ENCODE peak calls at places on chromosomes 16 and 17, in four cellular contexts. J is A549, D is H1, F is esophagus muscularis mucosa. N is an unnamed sample.
A peak's percentile ranks its signal among the peaks of the same experiment; 100 is the strongest.

GRCh38 chr17:63240106-63240505 is 206.0 kb downstream of the CYB561 start:
- DNase-seq in J (no peak), D (no peak), F (no peak), N (no peak)

GRCh38 chr17:58574025-58574424 is 59.6 kb upstream of the MTMR4 start:
- DNase-seq in J (no peak), D (no peak), F (no peak), N (no peak)

GRCh38 chr17:8651013-8651412 is 20.5 kb upstream of the MYH10 start:
- DNase-seq in J (no peak), D (no peak), F (no peak), N (no peak)

GRCh38 chr16:80569440-80570105 is 28.8 kb downstream of the DYNLRB2 start:
- DNase-seq in J (peak; percentile 8), D (no peak), F (no peak), N (no peak)

GRCh38 chr17:78538033-78538776 is 39.0 kb downstream of the DNAH17 start:
- DNase-seq in J (no peak), D (no peak), F (peak; percentile 90), N (no peak)

GRCh38 chr16:80968386-80969113 is 38.1 kb downstream of the CMC2 start:
- DNase-seq in J (peak; percentile 66), D (no peak), F (no peak), N (no peak)

GRCh38 chr17:78759203-78759968 is 22.7 kb downstream of the CYTH1 start:
- DNase-seq in J (no peak), D (no peak), F (no peak), N (peak; percentile 82)

GRCh38 chr17:19876524-19877161 is 8.9 kb upstream of the ULK2 start:
- DNase-seq in J (no peak), D (no peak), F (no peak), N (peak; percentile 33)

GRCh38 chr16:83940630-83941378 is 12.2 kb upstream of the OSGIN1 start:
- DNase-seq in J (no peak), D (no peak), F (no peak), N (no peak)

GRCh38 chr17:7884581-7885356 is 3.8 kb upstream of the CHD3 start:
- DNase-seq in J (no peak), D (no peak), F (no peak), N (peak; percentile 22)

GRCh38 chr17:78131172-78132085 is 858 bp downstream of the TMC8 start:
- DNase-seq in J (no peak), D (no peak), F (no peak), N (peak; percentile 32)

GRCh38 chr16:84737658-84738057 is 37.9 kb downstream of the USP10 start:
- DNase-seq in J (no peak), D (no peak), F (no peak), N (peak; percentile 82)

GRCh38 chr16:88653101-88653500 is 2.2 kb upstream of the CYBA start:
- DNase-seq in J (no peak), D (no peak), F (no peak), N (no peak)

GRCh38 chr16:760498-761343 is at the start of gene MSLN:
- DNase-seq in J (peak; percentile 71), D (no peak), F (no peak), N (no peak)

GRCh38 chr17:1730345-1731193 is 6.1 kb downstream of the WDR81 start:
- DNase-seq in J (no peak), D (no peak), F (no peak), N (peak; percentile 67)

GRCh38 chr17:15780188-15780587 is 48.1 kb downstream of the TBC1D26 start:
- DNase-seq in J (no peak), D (no peak), F (no peak), N (no peak)

GRCh38 chr16:77172964-77173363 is 18.0 kb upstream of the MON1B start:
- DNase-seq in J (no peak), D (no peak), F (no peak), N (no peak)

GRCh38 chr17:41792835-41793748 is 6.6 kb upstream of the JUP start:
- DNase-seq in J (peak; percentile 93), D (no peak), F (no peak), N (peak; percentile 81)

GRCh38 chr17:31329221-31329620 is 7.8 kb upstream of the EVI2A start:
- DNase-seq in J (no peak), D (no peak), F (no peak), N (no peak)

GRCh38 chr17:81440511-81441244 is 45.4 kb downstream of the BAHCC1 start:
- DNase-seq in J (peak; percentile 63), D (peak; percentile 50), F (no peak), N (no peak)

GRCh38 chr17:50721194-50722010 is 2.0 kb downstream of the LUC7L3 start:
- DNase-seq in J (no peak), D (no peak), F (no peak), N (no peak)

GRCh38 chr16:27508476-27508875 is 41.2 kb downstream of the GTF3C1 start:
- DNase-seq in J (no peak), D (no peak), F (no peak), N (no peak)

GRCh38 chr16:56610017-56610608 is 1.7 kb downstream of the MT2A start:
- DNase-seq in J (peak; percentile 75), D (no peak), F (no peak), N (peak; percentile 52)

GRCh38 chr16:4318171-4318910 is 2.5 kb downstream of the GLIS2 start:
- DNase-seq in J (no peak), D (no peak), F (no peak), N (no peak)

GRCh38 chr16:4373909-4374742 is 2.5 kb downstream of the VASN start:
- DNase-seq in J (peak; percentile 68), D (no peak), F (no peak), N (peak; percentile 64)

GRCh38 chr17:45200701-45201100 is 21.0 kb upstream of the FMNL1 start:
- DNase-seq in J (no peak), D (no peak), F (no peak), N (no peak)

GRCh38 chr16:12455287-12455798 is 348.3 kb downstream of the CPPED1 start:
- DNase-seq in J (peak; percentile 62), D (peak; percentile 31), F (no peak), N (peak; percentile 59)

GRCh38 chr17:41518789-41519449 is at the start of gene KRT15:
- DNase-seq in J (no peak), D (no peak), F (no peak), N (no peak)

GRCh38 chr17:45143767-45144198 is 4.5 kb upstream of the HEXIM1 start:
- DNase-seq in J (no peak), D (no peak), F (peak; percentile 98), N (peak; percentile 78)

DNA sequence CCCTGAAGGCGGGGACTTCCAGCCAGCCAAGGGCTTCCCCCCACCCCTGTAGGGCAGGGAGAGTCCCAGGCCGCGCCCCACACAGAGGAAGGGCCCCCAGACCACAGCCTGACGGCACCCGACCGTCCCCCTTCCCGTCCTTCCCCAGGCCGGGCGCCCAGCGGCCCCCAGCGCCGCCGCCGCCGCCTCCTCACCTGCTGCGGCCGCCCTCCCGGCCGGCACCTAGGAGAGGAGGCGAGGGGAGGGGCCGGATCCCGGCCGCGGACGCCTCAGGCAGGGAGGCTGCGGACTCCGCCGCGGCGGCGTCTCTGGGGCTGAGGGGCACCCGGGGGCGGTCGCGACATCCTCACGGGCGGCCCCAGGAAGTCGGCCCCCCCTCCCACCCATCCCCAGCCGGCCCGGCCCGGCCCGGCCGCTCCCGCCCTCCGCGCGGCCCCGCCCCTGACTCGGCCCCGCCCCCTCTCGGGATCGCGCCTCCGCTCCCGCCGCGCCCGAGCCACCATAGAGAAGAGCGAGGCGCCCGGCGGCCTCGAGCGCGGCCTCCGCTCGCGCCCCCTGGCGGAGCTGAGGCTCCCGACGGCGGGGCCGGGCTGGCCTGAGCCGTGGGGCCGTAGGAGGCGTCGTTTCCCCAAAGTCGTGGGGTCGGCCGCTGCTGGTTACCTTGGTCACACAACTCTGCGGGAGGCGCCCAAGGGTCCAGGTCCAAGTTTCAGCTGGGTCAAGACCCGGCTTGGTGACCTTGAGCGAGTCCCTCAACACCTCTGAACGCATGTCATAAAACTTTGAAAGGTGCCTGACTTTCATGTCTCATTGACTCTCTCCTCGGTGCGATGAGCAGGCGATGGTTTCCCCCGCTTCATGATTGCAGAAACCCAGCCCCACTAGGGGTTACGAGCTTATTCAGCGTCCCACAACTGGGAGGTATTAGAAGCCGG is 25.7 kb upstream of the RFFL start:
- DNase-seq in J (peak; percentile 86), D (no peak), F (peak; percentile 94), N (peak; percentile 93)
- H3K27ac ChIP-seq in J (peak overlapping the region; percentile 96), D (peak overlapping the region; percentile 50), F (peak overlapping the region; percentile 91), N (peak overlapping the region; percentile 98)

GRCh38 chr17:48194097-48194550 is 86.6 kb downstream of the SNX11 start:
- DNase-seq in J (peak; percentile 41), D (no peak), F (no peak), N (no peak)

GRCh38 chr17:48195910-48196309 is 88.3 kb downstream of the SNX11 start:
- DNase-seq in J (no peak), D (no peak), F (no peak), N (no peak)

GRCh38 chr17:48191362-48191761 is 83.8 kb downstream of the SNX11 start:
- DNase-seq in J (no peak), D (no peak), F (no peak), N (no peak)

GRCh38 chr17:48190871-48191270 is 83.3 kb downstream of the SNX11 start:
- DNase-seq in J (no peak), D (no peak), F (no peak), N (no peak)

GRCh38 chr17:48192321-48192731 is 84.8 kb downstream of the SNX11 start:
- DNase-seq in J (no peak), D (no peak), F (no peak), N (no peak)
- TF ChIP-seq EP300 in J (no peak), D (no peak), F (no peak), N (no peak)

DNA sequence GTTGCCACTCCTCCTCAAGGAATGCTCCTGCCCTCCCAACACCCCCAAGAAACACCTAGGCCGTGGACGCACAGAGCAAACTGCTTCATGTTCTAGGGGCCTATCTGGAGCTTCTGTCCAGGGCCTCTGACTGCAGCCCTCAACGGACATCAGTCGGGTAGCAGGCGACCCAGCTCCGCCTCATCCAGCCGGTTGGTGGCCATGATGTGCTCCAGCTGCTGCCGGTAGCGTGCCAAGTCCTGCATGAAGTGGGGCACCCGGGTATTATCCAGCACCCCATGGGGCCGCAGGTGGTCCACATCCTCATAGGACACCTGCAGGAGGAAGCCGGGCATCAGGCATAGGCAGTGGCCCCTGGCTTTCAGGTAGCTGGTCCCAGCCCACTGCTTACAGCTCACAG is 6.3 kb downstream of the NOL3 start:
- DNase-seq in J (no peak), D (no peak), F (no peak), N (no peak)
- H3K27ac ChIP-seq in J (no peak overlapping the region), D (no peak overlapping the region), F (no peak overlapping the region), N (no peak overlapping the region)

GRCh38 chr16:72988568-72988967 is 59.4 kb downstream of the ZFHX3 start:
- DNase-seq in J (no peak), D (no peak), F (no peak), N (no peak)

GRCh38 chr16:72989203-72989991 is 58.5 kb downstream of the ZFHX3 start:
- DNase-seq in J (no peak), D (no peak), F (no peak), N (no peak)

GRCh38 chr16:72991211-72991610 is 56.7 kb downstream of the ZFHX3 start:
- DNase-seq in J (no peak), D (no peak), F (no peak), N (no peak)

GRCh38 chr16:72990571-72990970 is 57.4 kb downstream of the ZFHX3 start:
- DNase-seq in J (no peak), D (no peak), F (no peak), N (no peak)

DNA sequence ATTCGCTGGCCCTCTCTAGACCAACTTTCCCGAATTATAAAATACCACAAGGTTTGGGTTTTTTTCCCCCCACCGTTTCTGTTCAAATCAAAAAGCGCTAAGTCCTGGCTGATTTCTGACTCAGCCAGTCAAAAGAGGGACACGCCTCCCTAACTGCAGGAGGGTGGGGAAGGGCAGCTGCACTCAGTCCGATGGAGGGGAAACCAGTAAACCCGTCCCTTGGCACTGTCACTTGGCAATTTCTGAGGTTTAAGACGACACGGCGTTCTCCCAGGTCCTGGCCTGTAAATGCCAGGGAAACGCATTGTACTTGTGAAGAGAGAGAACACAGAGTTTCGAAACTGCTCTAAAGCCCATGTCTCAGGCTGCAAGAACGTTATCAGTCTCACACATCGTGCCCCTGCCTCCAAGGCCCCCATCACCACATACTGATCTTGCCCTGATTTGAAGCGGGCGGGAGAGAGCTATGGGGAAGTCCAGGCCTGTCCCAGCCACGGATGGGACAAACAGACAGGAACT is 57.9 kb downstream of the ZFHX3 start:
- DNase-seq in J (no peak), D (no peak), F (peak; percentile 95), N (peak; percentile 68)
- TF ChIP-seq EP300 in J (no peak), D (no peak), F (peak; percentile 69), N (peak; percentile 55)

N was measured in transverse colon.